ENCODE peak calls at places on chromosomes 7 and 10, in six cellular contexts. One of them, this sample, is unnamed. For H3K4me1, the result is how much of the 10 kb centered on the place peaks cover.

GRCh38 chr7:26305869-26306665 is 14.4 kb downstream of the SNX10 start:
- DNase-seq in breast epithelium: no peak
- DNase-seq in kidney: no peak
- DNase-seq in pancreas: no peak
- DNase-seq in upper lobe of left lung: no peak
- DNase-seq in cardiac muscle cell: no peak
- DNase-seq in this sample: no peak

GRCh38 chr10:117170244-117170643 is 27.0 kb upstream of the KCNK18 start:
- DNase-seq in cardiac muscle cell: no peak
- DNase-seq in upper lobe of left lung: no peak
- DNase-seq in kidney: no peak
- DNase-seq in pancreas: no peak
- DNase-seq in breast epithelium: no peak
- DNase-seq in this sample: no peak

GRCh38 chr7:106111671-106112117 is 418 bp downstream of the SYPL1 start:
- DNase-seq in cardiac muscle cell: peak
- DNase-seq in breast epithelium: no peak
- DNase-seq in kidney: peak
- DNase-seq in upper lobe of left lung: peak
- DNase-seq in pancreas: peak
- DNase-seq in this sample: no peak

GRCh38 chr7:37921340-37921805 is 933 bp downstream of the EPDR1 start:
- DNase-seq in upper lobe of left lung: no peak
- DNase-seq in breast epithelium: no peak
- DNase-seq in pancreas: peak
- DNase-seq in cardiac muscle cell: peak
- DNase-seq in kidney: peak
- DNase-seq in this sample: no peak

GRCh38 chr7:7653568-7654187 is 13.1 kb downstream of the UMAD1 start:
- DNase-seq in upper lobe of left lung: no peak
- DNase-seq in cardiac muscle cell: peak
- DNase-seq in kidney: no peak
- DNase-seq in pancreas: no peak
- DNase-seq in breast epithelium: no peak
- DNase-seq in this sample: no peak

GRCh38 chr10:112802411-112803060 is 147.5 kb upstream of the TCF7L2 start:
- DNase-seq in kidney: no peak
- DNase-seq in upper lobe of left lung: no peak
- DNase-seq in breast epithelium: no peak
- DNase-seq in pancreas: no peak
- DNase-seq in cardiac muscle cell: no peak
- DNase-seq in this sample: no peak

GRCh38 chr7:73487486-73487885 is 34.6 kb downstream of the BAZ1B start:
- DNase-seq in cardiac muscle cell: no peak
- DNase-seq in kidney: no peak
- DNase-seq in upper lobe of left lung: no peak
- DNase-seq in breast epithelium: no peak
- DNase-seq in pancreas: no peak
- DNase-seq in this sample: no peak

GRCh38 chr10:75632750-75633462 is 201.5 kb downstream of the LRMDA start:
- DNase-seq in kidney: no peak
- DNase-seq in pancreas: no peak
- DNase-seq in upper lobe of left lung: no peak
- DNase-seq in cardiac muscle cell: peak
- DNase-seq in breast epithelium: no peak
- DNase-seq in this sample: no peak

GRCh38 chr10:93199221-93199681 is 125.6 kb downstream of the CYP26A1 start:
- DNase-seq in kidney: peak
- DNase-seq in upper lobe of left lung: no peak
- DNase-seq in pancreas: no peak
- DNase-seq in cardiac muscle cell: peak
- DNase-seq in breast epithelium: peak
- DNase-seq in this sample: no peak

GRCh38 chr7:128963327-128963757 is 25.6 kb downstream of the IRF5 start:
- DNase-seq in cardiac muscle cell: no peak
- DNase-seq in breast epithelium: no peak
- DNase-seq in kidney: no peak
- DNase-seq in pancreas: no peak
- DNase-seq in upper lobe of left lung: no peak
- DNase-seq in this sample: no peak

GRCh38 chr10:113555751-113556150 is 2.9 kb downstream of the HABP2 start:
- DNase-seq in upper lobe of left lung: no peak
- DNase-seq in cardiac muscle cell: no peak
- DNase-seq in kidney: no peak
- DNase-seq in pancreas: no peak
- DNase-seq in breast epithelium: no peak
- DNase-seq in this sample: no peak

GRCh38 chr7:130719550-130719949 is 14.5 kb downstream of the KLF14 start:
- DNase-seq in breast epithelium: no peak
- DNase-seq in kidney: no peak
- DNase-seq in pancreas: no peak
- DNase-seq in cardiac muscle cell: peak
- DNase-seq in upper lobe of left lung: no peak
- DNase-seq in this sample: no peak

GRCh38 chr7:50265968-50266694 is 38.4 kb upstream of the IKZF1 start:
- DNase-seq in kidney: no peak
- DNase-seq in pancreas: no peak
- DNase-seq in cardiac muscle cell: no peak
- DNase-seq in breast epithelium: no peak
- DNase-seq in upper lobe of left lung: no peak
- DNase-seq in this sample: no peak
- H3K4me1 ChIP-seq in kidney: under half
- H3K4me1 ChIP-seq in pancreas: under half
- H3K4me1 ChIP-seq in cardiac muscle cell: under half
- H3K4me1 ChIP-seq in breast epithelium: under half
- H3K4me1 ChIP-seq in upper lobe of left lung: under half
- H3K4me1 ChIP-seq in this sample: under half

DNA sequence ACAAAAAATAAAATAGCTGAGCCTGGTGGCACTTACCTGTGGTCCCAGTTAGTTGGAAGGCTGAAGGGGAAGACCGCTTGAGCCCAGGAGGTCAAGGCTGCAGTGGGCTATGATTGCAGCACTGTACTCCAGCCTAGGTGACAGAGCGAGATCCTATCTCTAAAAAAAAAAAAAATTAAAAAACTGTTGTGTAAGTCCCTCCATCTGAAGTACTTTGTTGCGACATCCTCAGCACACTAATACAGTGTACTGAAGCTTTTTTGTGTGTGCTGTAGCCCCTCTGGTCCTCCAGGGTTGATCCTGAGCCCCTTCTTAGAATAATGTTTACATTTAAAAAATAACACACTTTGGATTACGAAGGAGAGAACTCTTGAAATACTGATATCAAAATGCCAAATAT is 71.3 kb downstream of the PFKFB3 start:
- DNase-seq in breast epithelium: no peak
- DNase-seq in upper lobe of left lung: no peak
- DNase-seq in pancreas: no peak
- DNase-seq in cardiac muscle cell: peak
- DNase-seq in kidney: no peak
- DNase-seq in this sample: no peak
- H3K27ac ChIP-seq in breast epithelium: no peak
- H3K27ac ChIP-seq in upper lobe of left lung: peak
- H3K27ac ChIP-seq in pancreas: no peak
- H3K27ac ChIP-seq in cardiac muscle cell: peak
- H3K27ac ChIP-seq in kidney: no peak
- H3K27ac ChIP-seq in this sample: no peak

DNA sequence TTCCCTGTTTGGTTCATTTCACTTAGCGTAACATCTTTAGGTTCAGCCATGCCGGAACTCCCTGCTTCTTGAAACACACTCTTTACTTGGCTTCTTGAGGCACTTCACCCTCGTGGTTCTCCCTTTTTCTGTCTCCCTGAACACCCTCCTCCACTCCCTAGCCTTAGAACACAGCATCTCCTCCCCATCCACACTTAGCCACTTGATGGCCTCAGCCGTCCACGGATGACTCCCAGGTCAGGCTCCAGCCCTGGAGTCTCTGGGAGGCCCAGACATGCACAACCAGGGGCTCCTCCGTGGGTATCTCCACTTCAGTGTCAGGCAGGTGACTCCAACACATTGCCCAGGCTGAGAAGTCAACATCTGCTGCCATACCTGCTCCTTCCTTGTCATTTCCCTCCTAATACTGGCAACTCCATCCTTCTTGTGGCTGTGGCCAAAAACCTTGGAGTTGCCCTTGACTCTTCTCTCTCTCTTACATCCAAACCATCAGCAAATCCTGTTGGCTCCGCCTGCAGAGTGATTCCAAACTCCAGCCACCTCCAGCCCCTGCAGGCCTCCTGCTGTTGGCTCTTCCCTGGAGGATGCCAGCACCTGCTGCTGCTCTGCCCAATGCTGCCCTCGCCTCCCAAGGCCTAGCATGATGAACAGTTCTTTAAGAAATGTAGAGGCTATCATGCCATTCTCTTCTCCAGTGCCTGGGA is 8.4 kb upstream of the INMT start:
- DNase-seq in cardiac muscle cell: peak
- DNase-seq in breast epithelium: no peak
- DNase-seq in pancreas: no peak
- DNase-seq in upper lobe of left lung: no peak
- DNase-seq in kidney: no peak
- DNase-seq in this sample: no peak
- TF ChIP-seq CTCF in cardiac muscle cell: peak
- TF ChIP-seq CTCF in breast epithelium: no peak
- TF ChIP-seq CTCF in pancreas: no peak
- TF ChIP-seq CTCF in upper lobe of left lung: peak
- TF ChIP-seq CTCF in kidney: peak
- TF ChIP-seq CTCF in this sample: no peak

GRCh38 chr10:79068562-79069324 is at the start of gene ZMIZ1:
- DNase-seq in upper lobe of left lung: peak
- DNase-seq in kidney: peak
- DNase-seq in breast epithelium: peak
- DNase-seq in cardiac muscle cell: peak
- DNase-seq in pancreas: peak
- DNase-seq in this sample: peak
- H3K4me1 ChIP-seq in upper lobe of left lung: half or more
- H3K4me1 ChIP-seq in kidney: under half
- H3K4me1 ChIP-seq in breast epithelium: under half
- H3K4me1 ChIP-seq in cardiac muscle cell: under half
- H3K4me1 ChIP-seq in pancreas: under half
- H3K4me1 ChIP-seq in this sample: under half

GRCh38 chr7:137656850-137657232 is 189.9 kb downstream of the DGKI start:
- DNase-seq in kidney: no peak
- DNase-seq in breast epithelium: no peak
- DNase-seq in cardiac muscle cell: no peak
- DNase-seq in pancreas: no peak
- DNase-seq in upper lobe of left lung: no peak
- DNase-seq in this sample: no peak

GRCh38 chr7:137657476-137658193 is 189.1 kb downstream of the DGKI start:
- DNase-seq in upper lobe of left lung: no peak
- DNase-seq in breast epithelium: no peak
- DNase-seq in cardiac muscle cell: no peak
- DNase-seq in kidney: no peak
- DNase-seq in pancreas: no peak
- DNase-seq in this sample: no peak

GRCh38 chr7:137658194-137658900 is 188.4 kb downstream of the DGKI start:
- DNase-seq in kidney: no peak
- DNase-seq in upper lobe of left lung: no peak
- DNase-seq in breast epithelium: no peak
- DNase-seq in pancreas: no peak
- DNase-seq in cardiac muscle cell: peak
- DNase-seq in this sample: no peak

GRCh38 chr7:137655804-137656203 is 191.0 kb downstream of the DGKI start:
- DNase-seq in pancreas: no peak
- DNase-seq in kidney: no peak
- DNase-seq in breast epithelium: no peak
- DNase-seq in cardiac muscle cell: no peak
- DNase-seq in upper lobe of left lung: peak
- DNase-seq in this sample: no peak

GRCh38 chr7:137656227-137656849 is 190.4 kb downstream of the DGKI start:
- DNase-seq in cardiac muscle cell: peak
- DNase-seq in pancreas: peak
- DNase-seq in upper lobe of left lung: no peak
- DNase-seq in kidney: peak
- DNase-seq in breast epithelium: peak
- DNase-seq in this sample: no peak
- H3K27ac ChIP-seq in cardiac muscle cell: no peak
- H3K27ac ChIP-seq in pancreas: no peak
- H3K27ac ChIP-seq in upper lobe of left lung: no peak
- H3K27ac ChIP-seq in kidney: no peak
- H3K27ac ChIP-seq in breast epithelium: no peak
- H3K27ac ChIP-seq in this sample: no peak

GRCh38 chr10:122701652-122702051 is 2.0 kb upstream of the C10orf120 start:
- DNase-seq in kidney: no peak
- DNase-seq in cardiac muscle cell: no peak
- DNase-seq in pancreas: peak
- DNase-seq in breast epithelium: no peak
- DNase-seq in upper lobe of left lung: no peak
- DNase-seq in this sample: no peak

GRCh38 chr10:122706467-122706866 is 6.8 kb upstream of the C10orf120 start:
- DNase-seq in upper lobe of left lung: no peak
- DNase-seq in pancreas: no peak
- DNase-seq in kidney: no peak
- DNase-seq in cardiac muscle cell: no peak
- DNase-seq in breast epithelium: no peak
- DNase-seq in this sample: no peak

GRCh38 chr10:122706947-122707346 is 7.3 kb upstream of the C10orf120 start:
- DNase-seq in cardiac muscle cell: no peak
- DNase-seq in pancreas: no peak
- DNase-seq in kidney: no peak
- DNase-seq in upper lobe of left lung: no peak
- DNase-seq in breast epithelium: no peak
- DNase-seq in this sample: no peak

GRCh38 chr10:122702271-122702670 is 2.6 kb upstream of the C10orf120 start:
- DNase-seq in breast epithelium: no peak
- DNase-seq in upper lobe of left lung: no peak
- DNase-seq in kidney: no peak
- DNase-seq in cardiac muscle cell: no peak
- DNase-seq in pancreas: no peak
- DNase-seq in this sample: no peak

DNA sequence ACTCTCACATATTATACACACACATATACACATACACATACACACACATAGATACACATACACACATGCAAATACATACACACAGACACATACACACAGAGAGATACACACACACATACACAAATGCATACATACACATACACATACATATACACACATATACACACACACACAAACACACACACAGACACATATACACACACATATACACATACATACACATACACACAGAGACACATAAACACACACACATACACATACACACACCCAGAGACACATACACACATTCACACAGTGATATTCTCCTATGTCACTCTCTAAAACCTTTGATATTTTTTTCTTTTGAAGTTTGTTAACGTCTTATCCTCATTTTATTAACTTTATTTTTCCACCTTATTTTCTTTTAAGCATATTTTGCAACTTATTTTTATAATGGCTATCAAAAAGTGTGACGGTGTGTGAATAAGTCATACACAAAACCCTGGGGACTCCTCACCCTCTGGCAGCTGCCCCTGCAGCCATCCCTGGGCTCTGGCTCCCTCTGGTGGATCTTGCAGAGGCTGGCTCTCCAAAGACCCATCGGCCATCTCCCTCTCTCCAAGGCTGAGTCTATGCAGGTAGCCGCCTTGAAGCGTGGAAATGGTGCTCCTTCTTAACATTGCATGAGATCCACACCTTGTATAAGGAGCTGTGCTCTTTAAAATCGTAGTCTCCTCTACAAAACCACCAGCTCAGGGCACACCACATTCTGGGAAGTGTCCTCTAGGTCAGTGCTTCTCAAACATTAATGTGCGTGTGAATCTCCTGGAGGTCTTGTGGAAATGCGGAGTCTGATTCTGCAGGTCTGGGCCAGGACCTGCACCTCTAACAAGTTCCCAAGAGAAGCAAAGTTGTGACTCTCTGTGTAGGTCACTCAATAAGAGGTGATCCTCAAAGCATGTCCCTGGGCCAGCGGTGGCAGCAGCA is 4.1 kb upstream of the C10orf120 start:
- DNase-seq in breast epithelium: peak
- DNase-seq in cardiac muscle cell: peak
- DNase-seq in pancreas: peak
- DNase-seq in kidney: peak
- DNase-seq in upper lobe of left lung: no peak
- DNase-seq in this sample: no peak
- TF ChIP-seq CTCF in breast epithelium: peak
- TF ChIP-seq CTCF in cardiac muscle cell: peak
- TF ChIP-seq CTCF in pancreas: peak
- TF ChIP-seq CTCF in kidney: peak
- TF ChIP-seq CTCF in upper lobe of left lung: peak
- TF ChIP-seq CTCF in this sample: peak